ENCODE peak calls at places on chromosomes 13 and 19, in ten cellular contexts. E is fibroblast of pulmonary artery, W is H7, Y is AG04450, T is fibroblast of lung, R is type B pancreatic cell, C is fibroblast of the aortic adventitia, X is fibroblast of the conjunctiva, B is tibial artery, S is RWPE1. M is an unnamed sample.

GRCh38 chr13:112722433-112723250 is 32.8 kb downstream of the ATP11A start:
- DNase-seq in E (peak), W (peak), Y (peak), T (peak), R (no peak), C (peak), X (no peak), B (no peak), S (peak), M (peak)

GRCh38 chr13:103328899-103329298 is 262.7 kb upstream of the SLC10A2 start:
- DNase-seq in E (no peak), W (no peak), Y (no peak), T (no peak), R (no peak), C (no peak), X (no peak), B (no peak), S (no peak), M (no peak)

GRCh38 chr19:1811472-1811894 is 593 bp downstream of the ATP8B3 start:
- DNase-seq in E (peak), W (no peak), Y (no peak), T (peak), R (no peak), C (peak), X (peak), B (peak), S (peak), M (peak)

GRCh38 chr19:17107546-17108452 is 32.2 kb downstream of the MYO9B start:
- DNase-seq in E (peak), W (no peak), Y (peak), T (peak), R (no peak), C (peak), X (peak), B (peak), S (peak), M (peak)

GRCh38 chr19:38033658-38034150 is 126.7 kb downstream of the SIPA1L3 start:
- DNase-seq in E (peak), W (peak), Y (no peak), T (peak), R (no peak), C (no peak), X (no peak), B (no peak), S (no peak), M (no peak)

GRCh38 chr13:46475586-46475991 is 77.4 kb upstream of the LRCH1 start:
- DNase-seq in E (peak), W (no peak), Y (no peak), T (peak), R (no peak), C (peak), X (peak), B (no peak), S (no peak), M (no peak)

GRCh38 chr19:925087-925911 is 536 bp upstream of the ARID3A start:
- DNase-seq in E (peak), W (peak), Y (peak), T (peak), R (peak), C (peak), X (peak), B (peak), S (peak), M (peak)

GRCh38 chr19:5308471-5309437 is 31.9 kb downstream of the PTPRS start:
- DNase-seq in E (peak), W (no peak), Y (peak), T (peak), R (no peak), C (peak), X (peak), B (peak), S (peak), M (no peak)

GRCh38 chr19:532578-533484 is 1.3 kb downstream of the CDC34 start:
- DNase-seq in E (peak), W (peak), Y (no peak), T (peak), R (no peak), C (peak), X (peak), B (peak), S (peak), M (peak)

GRCh38 chr13:109101550-109102144 is 472.2 kb downstream of the MYO16 start:
- DNase-seq in E (no peak), W (no peak), Y (no peak), T (peak), R (no peak), C (no peak), X (no peak), B (no peak), S (no peak), M (no peak)

GRCh38 chr13:29589234-29589633 is 6.3 kb downstream of the SLC7A1 start:
- DNase-seq in E (no peak), W (no peak), Y (no peak), T (peak), R (no peak), C (no peak), X (no peak), B (no peak), S (no peak), M (no peak)

GRCh38 chr13:43360911-43361605 is 337.7 kb downstream of the DNAJC15 start:
- DNase-seq in E (peak), W (no peak), Y (no peak), T (peak), R (no peak), C (no peak), X (no peak), B (no peak), S (no peak), M (peak)

GRCh38 chr19:34351382-34351802 is 13.6 kb upstream of the GPI start:
- DNase-seq in E (no peak), W (no peak), Y (no peak), T (no peak), R (no peak), C (no peak), X (no peak), B (no peak), S (no peak), M (peak)

GRCh38 chr19:11033251-11033650 is 56.0 kb upstream of the LDLR start:
- DNase-seq in E (no peak), W (no peak), Y (no peak), T (no peak), R (no peak), C (no peak), X (no peak), B (no peak), S (no peak), M (no peak)

GRCh38 chr19:35381318-35381717 is 10.4 kb downstream of the GPR42 start:
- DNase-seq in E (no peak), W (no peak), Y (no peak), T (no peak), R (no peak), C (no peak), X (no peak), B (no peak), S (no peak), M (no peak)

GRCh38 chr19:35474104-35474503 is 16.2 kb downstream of the KRTDAP start:
- DNase-seq in E (no peak), W (no peak), Y (no peak), T (no peak), R (no peak), C (no peak), X (no peak), B (no peak), S (no peak), M (no peak)

GRCh38 chr13:41179593-41180250 is 14.6 kb downstream of the KBTBD7 start:
- DNase-seq in E (peak), W (no peak), Y (no peak), T (peak), R (no peak), C (peak), X (peak), B (no peak), S (no peak), M (no peak)

GRCh38 chr19:16386619-16387240 is 62.1 kb downstream of the KLF2 start:
- DNase-seq in E (peak), W (peak), Y (peak), T (peak), R (no peak), C (peak), X (peak), B (no peak), S (peak), M (peak)

GRCh38 chr19:23799321-23799720 is 40.6 kb upstream of the ZNF681 start:
- DNase-seq in E (no peak), W (no peak), Y (no peak), T (no peak), R (no peak), C (no peak), X (no peak), B (no peak), S (no peak), M (no peak)

M was measured in SW480.